ENCODE peak calls at places on chromosomes 16 and 17, in six cellular contexts. I is heart right ventricle; N is stimulated activated naive CD8-positive, alpha-beta T cell treated with anti-CD3 and anti-CD28 coated beads, Interleukin-15, amount 100 ng/mL, for 72 hours; K is AG09309; L is nephron progenitor cell; P is left cardiac atrium. M is an unnamed sample.

GRCh38 chr16:50933257-50933656 is 191.4 kb downstream of the CYLD start:
- DNase-seq in I (no peak), N (no peak), K (no peak), L (no peak), P (no peak), M (no peak)

GRCh38 chr17:77914440-77915254 is 43.9 kb upstream of the TNRC6C start:
- DNase-seq in I (no peak), N (no peak), K (no peak), L (no peak), P (no peak), M (peak)

GRCh38 chr16:53945996-53946395 is 242.0 kb downstream of the FTO start:
- DNase-seq in I (no peak), N (no peak), K (peak), L (no peak), P (no peak), M (peak)

GRCh38 chr16:47018223-47018891 is 44.9 kb upstream of the DNAJA2 start:
- DNase-seq in I (no peak), N (peak), K (no peak), L (peak), P (no peak), M (peak)

GRCh38 chr17:77750427-77751043 is 208.0 kb upstream of the TNRC6C start:
- DNase-seq in I (no peak), N (no peak), K (no peak), L (no peak), P (no peak), M (no peak)

GRCh38 chr16:49489686-49490320 is 116.2 kb downstream of the C16orf78 start:
- DNase-seq in I (no peak), N (no peak), K (no peak), L (no peak), P (no peak), M (no peak)

GRCh38 chr17:5485270-5486205 is at the start of gene DERL2:
- DNase-seq in I (no peak), N (no peak), K (no peak), L (no peak), P (no peak), M (peak)

GRCh38 chr17:45147102-45147580 is 1.1 kb upstream of the HEXIM1 start:
- DNase-seq in I (peak), N (no peak), K (no peak), L (no peak), P (no peak), M (peak)

GRCh38 chr16:4293822-4294457 is 21.1 kb upstream of the TFAP4 start:
- DNase-seq in I (peak), N (no peak), K (no peak), L (peak), P (peak), M (peak)